ENCODE peak calls at places on chromosome X, in six cellular contexts. P is naive B cell; O is type B pancreatic cell; U is CD4-positive, alpha-beta T cell; E is coronary artery; X is activated CD4-positive, alpha-beta T cell treated with anti-CD3 and anti-CD28 coated beads for 24 hours. D is an unnamed sample.

GRCh38 chrX:136879001-136879667 is 1.4 kb downstream of the RBMX start:
- DNase-seq in U (no peak), X (no peak), E (no peak), O (no peak), P (peak; percentile 21), D (no peak)

GRCh38 chrX:139758250-139758649 is 50.3 kb upstream of the MCF2 start:
- DNase-seq in U (no peak), X (no peak), P (no peak), E (no peak), O (no peak), D (no peak)

GRCh38 chrX:51407520-51408409 is 75.1 kb downstream of the NUDT10 start:
- DNase-seq in X (no peak), O (no peak), E (no peak), P (no peak), U (no peak), D (no peak)

GRCh38 chrX:10902001-10902400 is 209.1 kb upstream of the HCCS start:
- DNase-seq in X (no peak), E (no peak), O (no peak), U (no peak), P (no peak), D (no peak)

GRCh38 chrX:45479196-45479834 is 278.6 kb upstream of the DIPK2B start:
- DNase-seq in P (no peak), E (no peak), X (no peak), U (no peak), O (no peak), D (no peak)

GRCh38 chrX:131762802-131763234 is 218.9 kb downstream of the OR13H1 start:
- DNase-seq in E (no peak), O (no peak), X (peak; percentile 56), P (peak; percentile 62), U (peak; percentile 11), D (no peak)

GRCh38 chrX:44415639-44416386 is 72.3 kb upstream of the EFHC2 start:
- DNase-seq in X (no peak), U (no peak), P (no peak), O (no peak), E (no peak), D (no peak)

GRCh38 chrX:148580016-148580415 is 79.6 kb downstream of the AFF2 start:
- DNase-seq in O (no peak), U (no peak), E (no peak), X (no peak), P (no peak), D (no peak)

GRCh38 chrX:9515973-9516538 is 51.2 kb downstream of the TBL1X start:
- DNase-seq in P (peak; percentile 12), E (peak; percentile 1), U (no peak), X (no peak), O (no peak), D (no peak)